ENCODE peak calls at places on chromosomes 6 and 20, in seven cellular contexts. J is tibial nerve, S is Peyer's patch, X is HCT116, L is GM23248, U is fibroblast of lung, B is right lobe of liver. F is an unnamed sample.
A peak's percentile ranks its signal among the peaks of the same experiment; 100 is the strongest.

GRCh38 chr6:122696853-122697252 is 82.7 kb upstream of the FABP7 start:
- DNase-seq in J (no peak), U (peak; percentile 89), X (peak; percentile 91), L (peak; percentile 18), B (no peak), S (no peak), F (no peak)

GRCh38 chr6:146389740-146390139 is 153.9 kb upstream of the RAB32 start:
- DNase-seq in B (no peak), U (no peak), S (no peak), J (no peak), X (no peak), L (no peak), F (no peak)

GRCh38 chr6:33610057-33610456 is 11.1 kb upstream of the ITPR3 start:
- DNase-seq in S (no peak), X (no peak), L (peak; percentile 40), B (no peak), J (no peak), U (no peak), F (no peak)

GRCh38 chr6:135506270-135506997 is 8.9 kb upstream of the AHI1 start:
- DNase-seq in J (no peak), B (no peak), L (peak; percentile 73), S (no peak), X (no peak), U (peak; percentile 51), F (no peak)

GRCh38 chr6:113050979-113051378 is 703.8 kb downstream of the RFPL4B start:
- DNase-seq in J (no peak), S (no peak), L (no peak), U (no peak), X (no peak), B (no peak), F (no peak)

GRCh38 chr20:16518068-16518783 is 55.0 kb downstream of the KIF16B start:
- DNase-seq in U (peak; percentile 14), J (no peak), S (peak; percentile 70), B (no peak), X (peak; percentile 44), L (peak; percentile 60), F (no peak)

GRCh38 chr6:113734886-113735481 is 122.2 kb upstream of the MARCKS start:
- DNase-seq in L (peak; percentile 60), U (peak; percentile 68), J (no peak), X (no peak), S (no peak), B (no peak), F (no peak)

GRCh38 chr6:121653624-121654008 is 218.2 kb downstream of the GJA1 start:
- DNase-seq in S (no peak), X (no peak), J (no peak), U (no peak), B (no peak), L (no peak), F (no peak)

GRCh38 chr6:148414836-148415235 is 72.2 kb downstream of the SASH1 start:
- DNase-seq in L (peak; percentile 91), J (no peak), U (peak; percentile 88), B (no peak), X (no peak), S (no peak), F (peak; percentile 63)

GRCh38 chr20:49043000-49043399 is 3.1 kb upstream of the CSE1L start:
- DNase-seq in U (no peak), S (no peak), X (no peak), L (no peak), B (no peak), J (no peak), F (peak; percentile 26)

GRCh38 chr6:151248295-151248694 is 8.5 kb downstream of the AKAP12 start:
- DNase-seq in S (no peak), B (no peak), X (no peak), U (no peak), L (no peak), J (no peak), F (no peak)

GRCh38 chr6:38846844-38847243 is 131.7 kb downstream of the DNAH8 start:
- DNase-seq in S (no peak), B (no peak), U (peak; percentile 42), J (no peak), L (peak; percentile 36), X (peak; percentile 18), F (no peak)

GRCh38 chr20:13996265-13996664 is 949 bp downstream of the MACROD2 start:
- DNase-seq in X (no peak), B (no peak), U (no peak), J (no peak), S (no peak), L (peak; percentile 19), F (no peak)

GRCh38 chr20:13990465-13990864 is at the start of gene SEL1L2:
- DNase-seq in X (no peak), U (no peak), L (no peak), J (no peak), S (no peak), B (no peak), F (no peak)

GRCh38 chr20:13991311-13991710 is 897 bp upstream of the SEL1L2 start:
- DNase-seq in L (no peak), U (no peak), X (no peak), S (no peak), B (no peak), J (no peak), F (no peak)

GRCh38 chr20:13995086-13995665 is at the start of gene MACROD2:
- DNase-seq in B (peak; percentile 97), U (peak; percentile 78), S (peak; percentile 92), L (peak; percentile 98), J (peak; percentile 73), X (peak; percentile 93), F (no peak)

GRCh38 chr20:13995841-13996240 is 525 bp downstream of the MACROD2 start:
- DNase-seq in B (peak; percentile 81), L (peak; percentile 54), J (no peak), U (no peak), X (no peak), S (peak; percentile 61), F (no peak)
- H3K4me3 ChIP-seq in B (peak overlapping the region; percentile 76), L (peak overlapping the region; percentile 73), J (peak overlapping the region; percentile 69), U (peak overlapping the region; percentile 7), X (peak overlapping the region; percentile 53), S (peak overlapping the region; percentile 81), F (no peak overlapping the region)

GRCh38 chr6:168528457-168529095 is 87.6 kb downstream of the SMOC2 start:
- DNase-seq in B (no peak), S (no peak), U (peak; percentile 36), X (no peak), J (no peak), L (no peak), F (no peak)
- H3K9me3 ChIP-seq in B (no peaks in the 10 kb centered on the region), S (no peaks in the 10 kb centered on the region), U (no peaks in the 10 kb centered on the region), X (no peaks in the 10 kb centered on the region), J (no peaks in the 10 kb centered on the region), L (no peaks in the 10 kb centered on the region), F (peaks cover 13% of the 10 kb centered on the region)

DNA sequence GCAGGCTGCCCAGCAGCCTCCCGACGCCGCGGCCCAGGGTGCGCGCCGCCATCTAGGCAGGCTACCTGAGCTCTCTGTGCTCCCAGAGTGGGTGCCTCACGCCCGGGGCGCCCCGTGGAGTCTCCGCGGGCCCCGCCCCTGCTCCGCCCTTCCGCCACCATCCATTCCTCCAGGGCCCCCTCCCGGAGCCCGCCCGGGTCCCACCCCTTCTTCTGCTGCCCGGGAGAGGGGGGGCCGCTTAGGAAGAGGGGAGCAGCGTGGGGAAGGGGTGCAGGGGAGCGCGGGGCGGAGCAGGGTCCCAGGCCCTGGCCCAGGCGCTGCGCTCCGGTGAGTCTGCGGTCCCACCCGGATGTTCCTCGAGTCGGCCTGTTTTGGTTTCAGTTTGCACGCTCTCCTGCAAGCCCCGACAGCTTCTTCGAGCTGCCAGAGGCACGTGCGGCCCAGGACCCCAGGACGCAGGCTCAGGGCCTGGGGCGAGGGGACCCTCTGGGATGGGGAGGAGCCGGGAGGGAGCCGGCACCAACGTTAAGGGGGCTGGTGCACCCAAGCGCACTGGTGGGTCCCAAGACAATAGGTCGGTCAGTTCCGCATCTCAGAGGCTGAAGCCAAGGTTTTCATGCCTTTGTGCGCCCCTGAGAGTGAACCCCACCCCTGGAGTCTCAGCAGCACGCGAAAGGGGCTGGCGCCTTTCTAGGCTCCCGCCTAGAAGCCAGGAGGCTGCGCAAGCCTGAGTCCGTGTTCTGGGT is at the start of gene ACSS1:
- DNase-seq in J (peak; percentile 43), X (no peak), S (peak; percentile 92), U (peak; percentile 27), B (peak; percentile 69), L (peak; percentile 63), F (peak; percentile 54)
- H3K4me1 ChIP-seq in J (peaks cover 41% of the 10 kb centered on the region), X (no peaks in the 10 kb centered on the region), S (peaks cover 44% of the 10 kb centered on the region), U (peaks cover 11% of the 10 kb centered on the region), B (peaks cover 8% of the 10 kb centered on the region), L (peaks cover 17% of the 10 kb centered on the region), F (peaks cover 24% of the 10 kb centered on the region)

GRCh38 chr6:56437171-56437900 is 190.0 kb upstream of the COL21A1 start:
- DNase-seq in L (no peak), X (no peak), U (peak; percentile 80), B (no peak), J (no peak), S (no peak), F (no peak)
- H3K4me3 ChIP-seq in L (no peak overlapping the region), X (no peak overlapping the region), U (no peak overlapping the region), B (no peak overlapping the region), J (no peak overlapping the region), S (no peak overlapping the region), F (no peak overlapping the region)

GRCh38 chr20:64228086-64228485 is 27.5 kb upstream of the PCMTD2 start:
- DNase-seq in X (no peak), L (no peak), S (no peak), B (no peak), U (no peak), J (no peak), F (no peak)
- H3K9me3 ChIP-seq in X (no peaks in the 10 kb centered on the region), L (no peaks in the 10 kb centered on the region), S (no peaks in the 10 kb centered on the region), B (no peaks in the 10 kb centered on the region), U (no peaks in the 10 kb centered on the region), J (no peaks in the 10 kb centered on the region), F (no peaks in the 10 kb centered on the region)

GRCh38 chr20:31720486-31721407 is 1.9 kb downstream of the BCL2L1 start:
- DNase-seq in B (peak; percentile 71), U (no peak), S (peak; percentile 79), L (no peak), X (no peak), J (no peak), F (no peak)
- H3K4me1 ChIP-seq in B (peaks cover 5% of the 10 kb centered on the region), U (peaks cover 36% of the 10 kb centered on the region), S (peaks cover 55% of the 10 kb centered on the region), L (peaks cover 53% of the 10 kb centered on the region), X (peaks cover 65% of the 10 kb centered on the region), J (peaks cover 44% of the 10 kb centered on the region), F (peaks cover 71% of the 10 kb centered on the region)